ENCODE peak calls at places on chromosomes 1 and 21, in nine cellular contexts. H is kidney, M is heart left ventricle, B is HCT116, R is A673, I is tibial nerve, N is IMR-90, O is right lobe of liver, F is tibial artery. Y is an unnamed sample. For H3K4me1, the result is how much of the 10 kb centered on the place peaks cover.

GRCh38 chr1:205775717-205776056 is 405 bp upstream of the RAB29 start:
- DNase-seq in H (no peak), M (no peak), B (no peak), R (no peak), I (peak), N (peak), O (no peak), F (no peak), Y (no peak)

GRCh38 chr1:34781071-34781843 is at the start of gene GJB3:
- DNase-seq in H (no peak), M (no peak), B (no peak), R (peak), I (no peak), N (no peak), O (no peak), F (peak), Y (no peak)

GRCh38 chr1:243434594-243434993 is 178.8 kb downstream of the SDCCAG8 start:
- DNase-seq in H (no peak), M (no peak), B (no peak), R (no peak), I (no peak), N (peak), O (no peak), F (no peak), Y (no peak)

GRCh38 chr1:174022080-174022975 is at the start of gene RC3H1:
- DNase-seq in H (peak), M (peak), B (peak), R (peak), I (peak), N (peak), O (peak), F (peak), Y (peak)

GRCh38 chr1:235642021-235642942 is 7.3 kb downstream of the GNG4 start:
- DNase-seq in H (peak), M (no peak), B (peak), R (no peak), I (no peak), N (peak), O (no peak), F (no peak), Y (peak)

GRCh38 chr1:6003568-6004411 is 11.6 kb upstream of the NPHP4 start:
- DNase-seq in H (peak), M (no peak), B (no peak), R (peak), I (no peak), N (no peak), O (peak), F (no peak), Y (no peak)

GRCh38 chr1:75771978-75772377 is 14.1 kb upstream of the RABGGTB start:
- DNase-seq in H (no peak), M (no peak), B (no peak), R (no peak), I (no peak), N (no peak), O (no peak), F (no peak), Y (no peak)

GRCh38 chr1:64111787-64112186 is 91.6 kb upstream of the UBE2U start:
- DNase-seq in H (no peak), M (no peak), B (no peak), R (no peak), I (no peak), N (no peak), O (no peak), F (no peak), Y (no peak)

GRCh38 chr1:175783126-175783722 is 39.8 kb upstream of the TNR start:
- DNase-seq in H (no peak), M (no peak), B (no peak), R (no peak), I (no peak), N (no peak), O (no peak), F (no peak), Y (no peak)

GRCh38 chr1:37752583-37753471 is 12.1 kb downstream of the EPHA10 start:
- DNase-seq in H (no peak), M (no peak), B (peak), R (no peak), I (no peak), N (no peak), O (peak), F (no peak), Y (peak)

GRCh38 chr21:33368124-33368523 is 35.1 kb upstream of the IFNGR2 start:
- DNase-seq in H (no peak), M (no peak), B (no peak), R (no peak), I (no peak), N (no peak), O (no peak), F (no peak), Y (no peak)

GRCh38 chr1:160377585-160378206 is 10.8 kb downstream of the NHLH1 start:
- DNase-seq in H (no peak), M (no peak), B (no peak), R (no peak), I (no peak), N (peak), O (no peak), F (no peak), Y (no peak)

GRCh38 chr1:167532964-167533824 is 14.9 kb upstream of the CD247 start:
- DNase-seq in H (no peak), M (no peak), B (no peak), R (no peak), I (no peak), N (no peak), O (no peak), F (no peak), Y (no peak)

GRCh38 chr1:83033682-83034081 is 965.2 kb downstream of the TTLL7 start:
- DNase-seq in H (no peak), M (no peak), B (no peak), R (peak), I (no peak), N (no peak), O (no peak), F (no peak), Y (no peak)

GRCh38 chr1:245704765-245705164 is 550.0 kb downstream of the KIF26B start:
- DNase-seq in H (no peak), M (no peak), B (no peak), R (no peak), I (no peak), N (peak), O (no peak), F (no peak), Y (no peak)

GRCh38 chr1:6178751-6179563 is 1.2 kb downstream of the CHD5 start:
- DNase-seq in H (peak), M (no peak), B (no peak), R (no peak), I (no peak), N (no peak), O (peak), F (no peak), Y (no peak)

GRCh38 chr1:156232222-156232621 is 9.8 kb upstream of the BGLAP start:
- DNase-seq in H (no peak), M (no peak), B (no peak), R (no peak), I (no peak), N (no peak), O (no peak), F (no peak), Y (no peak)

GRCh38 chr1:234980657-234981396 is 147.8 kb downstream of the TOMM20 start:
- DNase-seq in H (peak), M (peak), B (peak), R (peak), I (peak), N (peak), O (peak), F (peak), Y (peak)

GRCh38 chr1:29709711-29710169 is 473.4 kb downstream of the PTPRU start:
- DNase-seq in H (no peak), M (no peak), B (no peak), R (peak), I (no peak), N (peak), O (no peak), F (no peak), Y (no peak)

GRCh38 chr1:228453022-228453560 is 34.1 kb upstream of the RNF187 start:
- DNase-seq in H (no peak), M (no peak), B (no peak), R (no peak), I (no peak), N (no peak), O (no peak), F (no peak), Y (no peak)

GRCh38 chr1:232519186-232519585 is 110.7 kb downstream of the SIPA1L2 start:
- DNase-seq in H (no peak), M (peak), B (no peak), R (peak), I (no peak), N (no peak), O (no peak), F (no peak), Y (no peak)

GRCh38 chr1:108767708-108768107 is 21.2 kb downstream of the STXBP3 start:
- DNase-seq in H (no peak), M (no peak), B (no peak), R (no peak), I (no peak), N (no peak), O (no peak), F (no peak), Y (no peak)

GRCh38 chr1:2564815-2565415 is 8.7 kb downstream of the TNFRSF14 start:
- DNase-seq in H (peak), M (no peak), B (no peak), R (no peak), I (no peak), N (no peak), O (no peak), F (no peak), Y (peak)

GRCh38 chr1:30313584-30313983 is 409.8 kb downstream of the MATN1 start:
- DNase-seq in H (no peak), M (no peak), B (no peak), R (no peak), I (no peak), N (no peak), O (no peak), F (no peak), Y (no peak)

GRCh38 chr1:197695961-197696360 is 79.3 kb downstream of the DENND1B start:
- DNase-seq in H (no peak), M (no peak), B (no peak), R (no peak), I (no peak), N (peak), O (no peak), F (no peak), Y (no peak)

GRCh38 chr1:167878372-167879160 is 35.4 kb downstream of the ADCY10 start:
- DNase-seq in H (no peak), M (no peak), B (no peak), R (no peak), I (no peak), N (no peak), O (no peak), F (no peak), Y (no peak)

DNA sequence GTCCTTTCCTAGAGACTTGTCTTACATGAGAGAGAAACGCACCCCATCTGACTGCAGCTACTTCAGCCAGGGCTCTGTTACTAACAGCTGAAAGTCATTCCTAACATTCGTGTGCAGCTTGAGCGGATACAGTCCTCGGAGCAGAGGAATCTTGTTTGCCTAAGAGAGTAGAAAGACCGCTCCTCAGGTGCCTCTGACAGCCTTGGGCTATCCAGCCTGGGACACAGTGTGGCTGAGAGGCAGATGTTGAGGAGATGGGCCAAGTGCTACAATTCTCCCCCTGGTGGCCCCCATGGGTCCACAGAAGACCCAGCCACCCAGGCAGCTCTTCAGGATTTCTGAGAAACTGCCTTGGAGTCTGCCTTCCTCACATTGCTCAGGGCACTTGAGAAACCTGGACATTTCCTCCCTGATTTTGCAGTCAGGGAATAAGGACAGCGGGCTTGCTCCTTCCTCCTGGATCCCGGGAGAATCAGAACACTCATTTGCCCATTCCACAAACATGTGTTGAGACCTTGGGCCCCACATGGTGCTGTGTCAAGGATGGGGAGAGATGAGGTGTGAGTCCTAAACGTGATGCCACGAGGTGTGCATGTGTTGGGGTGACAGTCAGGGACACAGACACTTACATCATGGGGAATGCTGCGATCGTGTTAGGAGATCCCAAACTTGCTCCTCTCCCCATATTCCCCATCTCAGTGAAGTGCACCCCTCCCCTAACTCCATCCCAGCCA is 13.1 kb downstream of the TRIM62 start:
- DNase-seq in H (no peak), M (no peak), B (no peak), R (no peak), I (no peak), N (peak), O (no peak), F (no peak), Y (no peak)
- TF ChIP-seq CTCF in H (no peak), M (no peak), B (no peak), R (no peak), I (no peak), N (peak), O (no peak), F (no peak), Y (no peak)

GRCh38 chr1:93186667-93187066 is 6.1 kb downstream of the CCDC18 start:
- DNase-seq in H (no peak), M (no peak), B (no peak), R (no peak), I (no peak), N (no peak), O (no peak), F (no peak), Y (no peak)
- H3K4me1 ChIP-seq in H (under half), M (under half), B (under half), R (under half), I (under half), N (under half), O (under half), F (under half), Y (under half)

GRCh38 chr1:217140041-217140901 is 417.0 kb upstream of the ESRRG start:
- DNase-seq in H (peak), M (no peak), B (no peak), R (no peak), I (no peak), N (no peak), O (no peak), F (no peak), Y (no peak)
- H3K4me3 ChIP-seq in H (no peak), M (peak), B (no peak), R (no peak), I (no peak), N (no peak), O (no peak), F (no peak), Y (no peak)

DNA sequence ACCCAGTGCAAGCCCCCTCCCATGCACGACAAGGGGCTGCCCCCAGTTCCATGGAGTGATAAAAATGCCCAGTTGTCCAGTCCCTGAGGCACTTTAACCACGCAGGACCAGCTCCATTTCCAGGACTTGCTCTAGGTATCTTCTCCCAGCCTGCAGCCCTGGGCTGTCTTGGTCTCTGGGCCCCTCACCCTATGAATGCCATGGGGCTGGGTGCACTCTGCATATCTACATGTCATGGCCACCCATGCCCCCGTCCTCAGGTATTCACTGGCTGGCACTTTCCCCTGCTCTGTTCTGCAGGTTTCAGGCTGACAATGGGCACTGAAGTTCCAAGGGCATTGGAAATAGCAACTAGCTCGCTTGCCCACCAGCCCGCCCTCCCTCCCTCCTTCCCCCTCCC is 19.6 kb upstream of the C1orf174 start:
- DNase-seq in H (peak), M (no peak), B (no peak), R (no peak), I (no peak), N (no peak), O (peak), F (no peak), Y (no peak)
- TF ChIP-seq CTCF in H (no peak), M (no peak), B (no peak), R (no peak), I (no peak), N (no peak), O (no peak), F (no peak), Y (no peak)

GRCh38 chr1:54289061-54289938 is 89.3 kb downstream of the MRPL37 start:
- DNase-seq in H (peak), M (no peak), B (no peak), R (no peak), I (no peak), N (peak), O (no peak), F (no peak), Y (no peak)
- H3K4me1 ChIP-seq in H (under half), M (half or more), B (under half), R (under half), I (half or more), N (under half), O (under half), F (half or more), Y (under half)

Y was measured in mucosa of descending colon.